ENCODE peak calls at places on chromosomes 12 and 14, in eight cellular contexts. X, Q, B, S, J, R, U and O are unnamed samples.

GRCh38 chr12:49885663-49886461 is 17.8 kb downstream of the FAIM2 start:
- ATAC-seq in B (no peak), J (no peak), U (no peak), R (no peak), S (no peak), Q (no peak), X (no peak), O (no peak)

GRCh38 chr12:84946753-84947152 is 34.2 kb upstream of the SLC6A15 start:
- ATAC-seq in U (no peak), Q (no peak), X (no peak), R (no peak), J (no peak), S (no peak), B (no peak), O (no peak)

GRCh38 chr14:75141062-75141461 is 14.2 kb upstream of the NEK9 start:
- ATAC-seq in R (peak), S (no peak), J (no peak), Q (no peak), B (peak), X (no peak), U (no peak), O (peak)

GRCh38 chr12:57479376-57480115 is at the start of gene ARHGAP9:
- ATAC-seq in Q (no peak), J (peak), S (peak), R (peak), B (peak), U (no peak), X (no peak), O (peak)

GRCh38 chr14:68312884-68313725 is 479.8 kb downstream of the ZFP36L1 start:
- ATAC-seq in B (no peak), S (no peak), R (no peak), U (no peak), J (peak), X (no peak), Q (no peak), O (peak)

GRCh38 chr14:103361868-103362267 is 23.3 kb upstream of the MARK3 start:
- ATAC-seq in S (no peak), Q (peak), X (no peak), J (peak), R (no peak), U (no peak), B (peak), O (peak)

GRCh38 chr12:25313591-25313990 is 62.9 kb upstream of the KRAS start:
- ATAC-seq in R (no peak), B (no peak), S (no peak), Q (no peak), J (no peak), U (no peak), X (no peak), O (no peak)

GRCh38 chr14:61364243-61364642 is 42.9 kb downstream of the PRKCH start:
- ATAC-seq in X (no peak), J (no peak), U (no peak), R (no peak), S (no peak), B (no peak), Q (no peak), O (peak)

GRCh38 chr12:20963762-20964161 is 153.3 kb downstream of the SLCO1B3 start:
- ATAC-seq in Q (no peak), X (no peak), B (no peak), S (no peak), J (no peak), R (no peak), U (peak), O (no peak)

GRCh38 chr12:76420221-76420620 is 72.0 kb upstream of the BBS10 start:
- ATAC-seq in B (no peak), S (no peak), U (no peak), X (no peak), J (no peak), R (no peak), Q (no peak), O (no peak)

GRCh38 chr12:113424915-113425823 is 3.0 kb downstream of the SDSL start:
- ATAC-seq in Q (peak), R (peak), U (no peak), S (no peak), B (peak), J (peak), X (peak), O (peak)

GRCh38 chr12:63302941-63303536 is 152.0 kb upstream of the AVPR1A start:
- ATAC-seq in X (peak), Q (no peak), R (no peak), S (no peak), B (no peak), U (no peak), J (no peak), O (no peak)

GRCh38 chr12:94421868-94422740 is 37.6 kb downstream of the CEP83 start:
- ATAC-seq in B (no peak), X (no peak), U (no peak), S (no peak), Q (no peak), J (no peak), R (no peak), O (no peak)